ENCODE peak calls at places on chromosomes 2 and 18, in eight cellular contexts. One of them, this sample, is unnamed.

GRCh38 chr2:202215179-202215578 is 23.2 kb downstream of the SUMO1 start:
- DNase-seq in HCT116: no peak
- DNase-seq in Panc1: no peak
- DNase-seq in HL-60: no peak
- DNase-seq in K562: no peak
- DNase-seq in GM23338: no peak
- DNase-seq in GM12891: no peak
- DNase-seq in transverse colon: no peak
- DNase-seq in this sample: no peak

GRCh38 chr2:209566250-209566649 is 142.4 kb downstream of the MAP2 start:
- DNase-seq in HCT116: no peak
- DNase-seq in Panc1: no peak
- DNase-seq in HL-60: no peak
- DNase-seq in K562: no peak
- DNase-seq in GM23338: no peak
- DNase-seq in GM12891: no peak
- DNase-seq in transverse colon: no peak
- DNase-seq in this sample: no peak

GRCh38 chr2:136932700-136933099 is 167.4 kb downstream of the THSD7B start:
- DNase-seq in HCT116: no peak
- DNase-seq in Panc1: peak; percentile 8
- DNase-seq in HL-60: peak; percentile 5
- DNase-seq in K562: no peak
- DNase-seq in GM23338: peak; percentile 77
- DNase-seq in GM12891: no peak
- DNase-seq in transverse colon: no peak
- DNase-seq in this sample: no peak

GRCh38 chr2:109336296-109336695 is 207.3 kb downstream of the SH3RF3 start:
- DNase-seq in HCT116: no peak
- DNase-seq in Panc1: no peak
- DNase-seq in HL-60: no peak
- DNase-seq in K562: no peak
- DNase-seq in GM23338: no peak
- DNase-seq in GM12891: no peak
- DNase-seq in transverse colon: no peak
- DNase-seq in this sample: no peak

GRCh38 chr2:234058881-234059280 is 8.4 kb downstream of the SPP2 start:
- DNase-seq in HCT116: no peak
- DNase-seq in Panc1: no peak
- DNase-seq in HL-60: no peak
- DNase-seq in K562: no peak
- DNase-seq in GM23338: no peak
- DNase-seq in GM12891: no peak
- DNase-seq in transverse colon: no peak
- DNase-seq in this sample: no peak

GRCh38 chr2:169980643-169981042 is 153.4 kb downstream of the UBR3 start:
- DNase-seq in HCT116: no peak
- DNase-seq in Panc1: no peak
- DNase-seq in HL-60: peak; percentile 34
- DNase-seq in K562: no peak
- DNase-seq in GM23338: no peak
- DNase-seq in GM12891: no peak
- DNase-seq in transverse colon: no peak
- DNase-seq in this sample: no peak

GRCh38 chr2:122244830-122245229 is 489.4 kb downstream of the TSN start:
- DNase-seq in HCT116: no peak
- DNase-seq in Panc1: no peak
- DNase-seq in HL-60: no peak
- DNase-seq in K562: no peak
- DNase-seq in GM23338: no peak
- DNase-seq in GM12891: no peak
- DNase-seq in transverse colon: no peak
- DNase-seq in this sample: no peak

GRCh38 chr2:38223256-38223655 is 147.3 kb upstream of the CYP1B1 start:
- DNase-seq in HCT116: no peak
- DNase-seq in Panc1: no peak
- DNase-seq in HL-60: no peak
- DNase-seq in K562: no peak
- DNase-seq in GM23338: no peak
- DNase-seq in GM12891: no peak
- DNase-seq in transverse colon: no peak
- DNase-seq in this sample: no peak

GRCh38 chr2:69070987-69071386 is 58.0 kb downstream of the ANTXR1 start:
- DNase-seq in HCT116: no peak
- DNase-seq in Panc1: no peak
- DNase-seq in HL-60: no peak
- DNase-seq in K562: no peak
- DNase-seq in GM23338: no peak
- DNase-seq in GM12891: no peak
- DNase-seq in transverse colon: no peak
- DNase-seq in this sample: no peak

DNA sequence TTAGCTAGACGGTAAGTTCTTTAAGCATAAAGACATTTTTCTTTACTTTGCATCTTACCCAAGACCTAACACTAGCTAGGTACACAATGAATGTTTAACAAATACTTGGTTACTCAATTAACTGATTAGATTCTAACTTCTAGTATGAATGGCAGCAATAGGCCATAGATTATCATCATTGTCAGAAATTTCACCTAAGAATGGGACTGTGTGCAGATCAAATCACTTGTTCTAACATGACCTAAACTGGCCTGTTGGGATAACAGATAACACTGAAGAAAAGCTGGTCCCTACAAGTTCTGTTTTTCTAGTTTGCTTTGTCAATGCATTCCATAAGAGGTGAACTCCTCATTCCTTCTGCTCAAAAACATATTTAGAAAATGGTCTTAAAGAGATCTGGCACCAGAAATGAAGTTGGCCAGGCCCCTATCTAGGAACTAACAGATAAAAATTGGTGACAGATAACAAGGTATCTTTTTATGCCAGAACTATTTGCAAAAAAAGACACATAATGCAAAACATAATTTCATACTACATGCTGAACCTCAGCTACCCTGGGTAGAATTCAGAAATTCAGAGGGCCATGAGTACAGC is 175.4 kb downstream of the THADA start:
- DNase-seq in HCT116: no peak
- DNase-seq in Panc1: no peak
- DNase-seq in HL-60: no peak
- DNase-seq in K562: peak; percentile 43
- DNase-seq in GM23338: no peak
- DNase-seq in GM12891: no peak
- DNase-seq in transverse colon: no peak
- DNase-seq in this sample: no peak
- TF ChIP-seq POLR2AphosphoS5 in HCT116: no peak
- TF ChIP-seq POLR2AphosphoS5 in Panc1: no peak
- TF ChIP-seq POLR2AphosphoS5 in HL-60: no peak
- TF ChIP-seq POLR2AphosphoS5 in K562: no peak
- TF ChIP-seq POLR2AphosphoS5 in GM23338: no peak
- TF ChIP-seq POLR2AphosphoS5 in GM12891: no peak
- TF ChIP-seq POLR2AphosphoS5 in transverse colon: no peak
- TF ChIP-seq POLR2AphosphoS5 in this sample: no peak

DNA sequence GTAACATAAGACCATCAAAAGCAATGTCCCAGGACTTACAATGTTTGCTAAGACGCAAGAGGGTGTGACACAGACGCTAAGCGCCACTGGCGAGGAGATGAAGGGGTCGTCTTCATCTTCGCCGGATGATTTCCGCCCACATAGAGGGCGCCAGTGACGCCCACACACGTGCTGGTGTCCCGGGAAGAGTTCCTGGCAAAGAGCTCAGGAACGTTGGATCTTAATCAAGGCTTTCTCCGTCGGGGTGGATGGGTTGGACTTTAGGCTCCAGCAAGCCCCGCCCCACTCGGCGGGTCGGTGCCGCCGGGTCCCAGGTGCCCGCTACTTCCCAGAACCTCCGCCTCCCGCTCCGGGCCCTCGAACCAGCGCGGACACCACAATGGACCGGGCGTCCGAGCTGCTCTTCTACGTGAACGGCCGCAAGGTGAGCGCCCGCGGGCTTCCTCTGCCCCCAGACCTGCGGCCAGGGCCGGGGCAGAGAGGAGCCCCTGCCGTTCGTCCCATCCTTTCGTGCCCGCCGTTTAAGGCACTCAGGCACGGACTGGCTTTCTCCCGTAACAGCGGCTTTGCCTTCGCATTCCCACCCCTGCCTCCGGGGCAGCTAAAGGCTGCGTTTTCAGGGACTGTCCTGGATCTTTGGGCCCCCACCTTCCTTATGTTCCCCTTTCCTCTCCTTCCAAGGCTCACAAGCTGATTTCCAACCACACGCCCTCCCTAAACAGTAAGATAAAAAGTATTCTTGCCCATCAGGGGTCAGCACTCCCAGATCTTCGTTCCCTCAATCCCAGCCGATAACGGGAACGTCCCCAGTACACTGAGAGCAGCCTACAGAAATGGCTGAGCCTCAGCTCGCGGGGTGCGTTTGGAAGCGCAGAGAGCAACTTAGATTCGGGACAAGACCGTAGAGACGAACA is at the start of gene AOX1:
- DNase-seq in HCT116: no peak
- DNase-seq in Panc1: no peak
- DNase-seq in HL-60: no peak
- DNase-seq in K562: no peak
- DNase-seq in GM23338: peak; percentile 94
- DNase-seq in GM12891: peak; percentile 22
- DNase-seq in transverse colon: peak; percentile 47
- DNase-seq in this sample: peak; percentile 19
- TF ChIP-seq POLR2AphosphoS5 in HCT116: no peak
- TF ChIP-seq POLR2AphosphoS5 in Panc1: peak; percentile 37
- TF ChIP-seq POLR2AphosphoS5 in HL-60: no peak
- TF ChIP-seq POLR2AphosphoS5 in K562: no peak
- TF ChIP-seq POLR2AphosphoS5 in GM23338: no peak
- TF ChIP-seq POLR2AphosphoS5 in GM12891: no peak
- TF ChIP-seq POLR2AphosphoS5 in transverse colon: peak; percentile 18
- TF ChIP-seq POLR2AphosphoS5 in this sample: no peak

GRCh38 chr18:36023336-36023735 is 44.0 kb downstream of the RPRD1A start:
- DNase-seq in HCT116: no peak
- DNase-seq in Panc1: no peak
- DNase-seq in HL-60: no peak
- DNase-seq in K562: no peak
- DNase-seq in GM23338: no peak
- DNase-seq in GM12891: no peak
- DNase-seq in transverse colon: no peak
- DNase-seq in this sample: no peak

GRCh38 chr18:36031407-36031806 is 36.0 kb downstream of the RPRD1A start:
- DNase-seq in HCT116: no peak
- DNase-seq in Panc1: no peak
- DNase-seq in HL-60: no peak
- DNase-seq in K562: no peak
- DNase-seq in GM23338: no peak
- DNase-seq in GM12891: no peak
- DNase-seq in transverse colon: no peak
- DNase-seq in this sample: no peak

GRCh38 chr18:36031903-36032302 is 35.5 kb downstream of the RPRD1A start:
- DNase-seq in HCT116: no peak
- DNase-seq in Panc1: no peak
- DNase-seq in HL-60: no peak
- DNase-seq in K562: no peak
- DNase-seq in GM23338: no peak
- DNase-seq in GM12891: no peak
- DNase-seq in transverse colon: no peak
- DNase-seq in this sample: no peak

GRCh38 chr18:36025025-36025424 is 42.3 kb downstream of the RPRD1A start:
- DNase-seq in HCT116: no peak
- DNase-seq in Panc1: no peak
- DNase-seq in HL-60: no peak
- DNase-seq in K562: no peak
- DNase-seq in GM23338: no peak
- DNase-seq in GM12891: no peak
- DNase-seq in transverse colon: no peak
- DNase-seq in this sample: no peak

DNA sequence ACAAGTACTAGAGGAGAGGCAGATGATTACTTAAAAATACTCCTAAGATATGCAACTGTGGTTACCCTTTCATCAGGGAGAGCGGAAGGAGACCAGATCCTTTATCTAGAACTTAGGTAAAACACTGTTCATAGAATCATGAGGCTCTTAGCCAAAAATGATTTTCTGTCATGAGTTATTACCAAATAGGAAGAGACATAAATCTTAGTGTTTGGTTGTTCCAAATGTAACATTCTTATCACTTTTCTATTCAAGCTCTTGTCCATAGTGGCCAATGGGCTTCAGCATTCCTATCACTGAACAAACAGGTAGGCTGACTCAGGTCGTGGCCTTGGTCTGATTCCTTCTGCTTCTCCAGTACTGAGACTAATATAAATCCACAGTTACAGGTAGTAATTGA is 38.5 kb downstream of the RPRD1A start:
- DNase-seq in HCT116: no peak
- DNase-seq in Panc1: no peak
- DNase-seq in HL-60: no peak
- DNase-seq in K562: no peak
- DNase-seq in GM23338: no peak
- DNase-seq in GM12891: no peak
- DNase-seq in transverse colon: no peak
- DNase-seq in this sample: no peak
- TF ChIP-seq POLR2AphosphoS5 in HCT116: no peak
- TF ChIP-seq POLR2AphosphoS5 in Panc1: no peak
- TF ChIP-seq POLR2AphosphoS5 in HL-60: no peak
- TF ChIP-seq POLR2AphosphoS5 in K562: no peak
- TF ChIP-seq POLR2AphosphoS5 in GM23338: no peak
- TF ChIP-seq POLR2AphosphoS5 in GM12891: no peak
- TF ChIP-seq POLR2AphosphoS5 in transverse colon: no peak
- TF ChIP-seq POLR2AphosphoS5 in this sample: no peak

GRCh38 chr18:12376034-12376717 is 851 bp downstream of the AFG3L2 start:
- DNase-seq in HCT116: no peak
- DNase-seq in Panc1: no peak
- DNase-seq in HL-60: peak; percentile 35
- DNase-seq in K562: no peak
- DNase-seq in GM23338: peak; percentile 34
- DNase-seq in GM12891: no peak
- DNase-seq in transverse colon: peak; percentile 43
- DNase-seq in this sample: no peak

GRCh38 chr18:12376718-12377555 is at the start of gene AFG3L2:
- DNase-seq in HCT116: peak; percentile 95
- DNase-seq in Panc1: peak; percentile 79
- DNase-seq in HL-60: peak; percentile 100
- DNase-seq in K562: peak; percentile 98
- DNase-seq in GM23338: peak; percentile 99
- DNase-seq in GM12891: peak; percentile 91
- DNase-seq in transverse colon: peak; percentile 100
- DNase-seq in this sample: peak; percentile 87

GRCh38 chr18:12374398-12374797 is 2.6 kb downstream of the AFG3L2 start:
- DNase-seq in HCT116: no peak
- DNase-seq in Panc1: no peak
- DNase-seq in HL-60: no peak
- DNase-seq in K562: no peak
- DNase-seq in GM23338: no peak
- DNase-seq in GM12891: no peak
- DNase-seq in transverse colon: no peak
- DNase-seq in this sample: no peak

GRCh38 chr18:12373771-12374116 is 3.3 kb downstream of the AFG3L2 start:
- DNase-seq in HCT116: no peak
- DNase-seq in Panc1: no peak
- DNase-seq in HL-60: no peak
- DNase-seq in K562: no peak
- DNase-seq in GM23338: no peak
- DNase-seq in GM12891: no peak
- DNase-seq in transverse colon: no peak
- DNase-seq in this sample: no peak

GRCh38 chr18:12377556-12378553 is 828 bp upstream of the AFG3L2 start:
- DNase-seq in HCT116: no peak
- DNase-seq in Panc1: no peak
- DNase-seq in HL-60: no peak
- DNase-seq in K562: no peak
- DNase-seq in GM23338: peak; percentile 98
- DNase-seq in GM12891: no peak
- DNase-seq in transverse colon: no peak
- DNase-seq in this sample: no peak
- TF ChIP-seq POLR2AphosphoS5 in HCT116: peak; percentile 41
- TF ChIP-seq POLR2AphosphoS5 in Panc1: peak; percentile 64
- TF ChIP-seq POLR2AphosphoS5 in HL-60: peak; percentile 23
- TF ChIP-seq POLR2AphosphoS5 in K562: no peak
- TF ChIP-seq POLR2AphosphoS5 in GM23338: peak; percentile 70
- TF ChIP-seq POLR2AphosphoS5 in GM12891: no peak
- TF ChIP-seq POLR2AphosphoS5 in transverse colon: peak; percentile 47
- TF ChIP-seq POLR2AphosphoS5 in this sample: no peak